ENCODE peak calls at places on chromosomes 13 and 19, in five cellular contexts. V, L, H, J and W are unnamed samples.

GRCh38 chr19:27746691-27747380 is 1466.1 kb downstream of the UQCRFS1 start:
- DNase-seq in V (no peak), L (peak; percentile 12), H (peak; percentile 62), J (peak; percentile 16), W (peak; percentile 17)

GRCh38 chr13:91017031-91017668 is 330.3 kb upstream of the MIR17HG start:
- DNase-seq in V (peak; percentile 34), L (peak; percentile 14), H (no peak), J (peak; percentile 67), W (no peak)

GRCh38 chr13:42048323-42048624 is 174 bp upstream of the DGKH start:
- DNase-seq in V (no peak), L (no peak), H (no peak), J (no peak), W (no peak)

GRCh38 chr19:29587059-29587458 is 19.0 kb upstream of the POP4 start:
- DNase-seq in V (no peak), L (no peak), H (no peak), J (no peak), W (no peak)

GRCh38 chr19:6866646-6867255 is 20.6 kb upstream of the ADGRE1 start:
- DNase-seq in V (no peak), L (no peak), H (no peak), J (no peak), W (no peak)

GRCh38 chr13:110236431-110236830 is 70.5 kb downstream of the COL4A1 start:
- DNase-seq in V (no peak), L (peak; percentile 7), H (no peak), J (no peak), W (no peak)

GRCh38 chr19:10566658-10567410 is 1.0 kb upstream of the KRI1 start:
- DNase-seq in V (no peak), L (no peak), H (no peak), J (peak; percentile 17), W (peak; percentile 42)

GRCh38 chr13:34748078-34748477 is 194.0 kb upstream of the NBEA start:
- DNase-seq in V (no peak), L (no peak), H (no peak), J (peak; percentile 50), W (peak; percentile 77)

GRCh38 chr19:2235026-2235395 is 1.1 kb downstream of the PLEKHJ1 start:
- DNase-seq in V (no peak), L (no peak), H (no peak), J (no peak), W (no peak)

GRCh38 chr19:2237869-2238153 is 1.2 kb downstream of the SF3A2 start:
- DNase-seq in V (no peak), L (no peak), H (no peak), J (no peak), W (no peak)

GRCh38 chr19:2237051-2237868 is 636 bp downstream of the SF3A2 start:
- DNase-seq in V (no peak), L (no peak), H (no peak), J (no peak), W (no peak)

GRCh38 chr19:2235396-2236284 is 489 bp downstream of the PLEKHJ1 start:
- DNase-seq in V (no peak), L (no peak), H (no peak), J (peak; percentile 81), W (no peak)

DNA sequence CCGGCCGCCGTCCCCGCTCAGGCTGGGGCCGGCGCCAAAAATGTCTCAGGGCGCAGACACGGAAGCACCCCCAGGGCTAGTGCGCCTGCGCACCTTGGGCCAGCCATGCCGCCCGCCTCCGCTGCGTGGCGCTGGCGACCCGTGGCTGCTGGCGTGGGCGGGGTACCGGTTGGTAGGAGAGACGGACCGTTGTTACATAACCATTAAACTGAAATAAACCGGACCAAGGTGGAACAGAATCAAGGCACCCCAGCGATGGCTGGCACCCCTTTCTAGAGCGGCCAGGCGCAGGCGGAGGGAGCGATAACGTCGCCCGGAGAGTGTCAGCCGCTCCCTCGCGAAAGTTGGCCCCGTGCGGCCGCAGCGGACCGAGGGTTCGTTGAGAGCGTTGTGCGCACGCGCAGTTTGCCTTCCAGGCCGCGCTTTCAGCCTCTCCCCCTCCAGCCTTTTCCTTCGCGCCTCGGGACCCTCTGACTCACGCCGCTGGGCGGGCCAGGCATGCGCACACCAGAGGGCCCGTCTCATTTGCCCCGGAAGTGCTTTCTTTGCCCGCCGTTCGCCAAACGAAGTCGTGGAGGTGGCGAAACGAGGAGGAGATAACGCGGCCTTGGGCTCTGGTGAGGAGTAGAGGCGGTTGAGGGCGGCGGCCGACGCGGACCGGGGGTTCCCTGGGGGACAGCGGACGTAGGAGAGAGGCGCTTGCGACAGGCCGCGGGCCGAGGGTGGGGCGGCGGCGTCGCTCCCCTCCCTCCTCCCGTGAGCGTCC is at the start of the genes PLEKHJ1 and SF3A2:
- DNase-seq in V (peak; percentile 94), L (peak; percentile 97), H (peak; percentile 99), J (peak; percentile 95), W (peak; percentile 97)
- TF ChIP-seq POLR2A in V (peak; percentile 82), L (peak; percentile 82), H (peak; percentile 81), J (peak; percentile 84), W (peak; percentile 81)

GRCh38 chr19:50931023-50931422 is 19.8 kb upstream of the KLK4 start:
- DNase-seq in V (no peak), L (no peak), H (no peak), J (no peak), W (no peak)

GRCh38 chr19:50933640-50934039 is 19.2 kb downstream of the KLK5 start:
- DNase-seq in V (no peak), L (no peak), H (no peak), J (no peak), W (no peak)

GRCh38 chr19:50932690-50933083 is 20.2 kb downstream of the KLK5 start:
- DNase-seq in V (no peak), L (no peak), H (no peak), J (no peak), W (no peak)

GRCh38 chr19:50928841-50929240 is 17.6 kb upstream of the KLK4 start:
- DNase-seq in V (no peak), L (no peak), H (no peak), J (no peak), W (no peak)

DNA sequence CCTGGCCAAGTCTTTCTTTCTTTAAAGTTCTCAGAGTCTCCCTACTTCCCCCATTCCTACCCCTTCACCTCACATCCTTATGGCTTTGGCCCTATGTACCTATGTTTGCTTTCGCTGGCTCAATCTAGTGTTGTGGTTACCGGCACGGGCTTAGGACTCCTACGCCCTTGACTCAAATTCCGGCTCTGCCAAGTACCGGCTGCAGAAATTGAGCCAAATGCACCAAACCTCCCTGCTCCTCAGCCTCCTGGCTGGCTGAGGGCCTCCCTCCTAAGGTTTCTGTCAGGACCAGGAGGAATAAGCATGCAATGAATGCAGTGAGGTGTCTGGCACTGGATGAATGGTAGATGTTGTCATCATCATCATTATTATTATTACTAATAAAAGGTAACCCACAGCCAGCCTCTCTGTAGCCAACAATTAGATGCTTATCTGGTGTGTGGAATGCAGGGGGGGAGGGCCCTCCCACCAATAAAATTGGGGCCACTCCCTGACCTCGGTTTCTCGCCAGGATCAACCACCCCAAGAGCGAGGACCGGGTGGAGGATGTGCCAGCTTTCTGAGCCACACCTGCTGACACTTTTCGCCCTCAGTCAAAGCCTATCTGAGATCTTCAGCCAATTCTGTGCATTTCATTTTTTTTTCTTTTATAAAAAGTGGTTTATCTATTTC is 20.7 kb downstream of the KLK5 start:
- DNase-seq in V (peak; percentile 93), L (no peak), H (no peak), J (no peak), W (no peak)
- H3K27ac ChIP-seq in V (peak overlapping the region; percentile 78), L (no peak overlapping the region), H (no peak overlapping the region), J (no peak overlapping the region), W (no peak overlapping the region)

GRCh38 chr19:38704488-38705026 is 39.7 kb downstream of the CAPN12 start:
- DNase-seq in V (no peak), L (no peak), H (no peak), J (no peak), W (no peak)

GRCh38 chr19:38705197-38706019 is 38.9 kb downstream of the CAPN12 start:
- DNase-seq in V (no peak), L (no peak), H (no peak), J (no peak), W (no peak)

GRCh38 chr19:38702278-38702677 is 42.0 kb downstream of the CAPN12 start:
- DNase-seq in V (no peak), L (no peak), H (no peak), J (no peak), W (no peak)

GRCh38 chr19:38701455-38702063 is 42.7 kb downstream of the CAPN12 start:
- DNase-seq in V (no peak), L (no peak), H (no peak), J (no peak), W (peak; percentile 57)

GRCh38 chr19:38703509-38703908 is 40.8 kb downstream of the CAPN12 start:
- DNase-seq in V (no peak), L (no peak), H (no peak), J (no peak), W (no peak)
- H3K4me1 ChIP-seq in V (no peaks in the 10 kb centered on the region), L (peaks cover 32% of the 10 kb centered on the region), H (no peaks in the 10 kb centered on the region), J (peaks cover 51% of the 10 kb centered on the region), W (peaks cover 24% of the 10 kb centered on the region)

DNA sequence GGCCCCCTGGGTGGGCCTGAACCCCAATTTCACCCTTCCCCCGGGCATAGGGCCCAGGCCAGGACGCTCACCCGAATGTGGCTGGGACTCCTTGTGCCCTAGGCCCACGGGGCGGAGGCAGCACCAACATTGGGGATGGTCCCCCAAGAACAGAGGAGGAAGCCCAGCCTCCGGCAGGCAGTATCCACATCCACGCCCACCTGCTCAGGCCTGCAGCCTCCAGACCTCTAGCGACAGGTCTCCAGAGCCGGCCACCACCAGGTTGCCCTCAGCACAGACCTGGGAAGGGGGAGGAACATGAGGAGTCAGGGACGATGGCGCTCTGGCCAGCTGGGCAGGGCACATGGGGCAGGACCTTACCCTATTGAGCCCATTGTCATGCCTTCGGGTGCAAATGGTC is 1.2 kb downstream of the GNG14 start:
- DNase-seq in V (no peak), L (no peak), H (no peak), J (no peak), W (no peak)
- TF ChIP-seq POLR2A in V (no peak), L (no peak), H (no peak), J (no peak), W (no peak)

GRCh38 chr19:18744019-18744418 is 47.1 kb downstream of the COMP start:
- DNase-seq in V (no peak), L (no peak), H (no peak), J (no peak), W (peak; percentile 52)

GRCh38 chr19:18742838-18743237 is 48.3 kb downstream of the COMP start:
- DNase-seq in V (no peak), L (no peak), H (no peak), J (no peak), W (no peak)

GRCh38 chr19:18742324-18742723 is 48.8 kb downstream of the COMP start:
- DNase-seq in V (no peak), L (no peak), H (no peak), J (no peak), W (no peak)

GRCh38 chr19:18741566-18742121 is 49.5 kb downstream of the COMP start:
- DNase-seq in V (no peak), L (no peak), H (no peak), J (peak; percentile 91), W (peak; percentile 67)

DNA sequence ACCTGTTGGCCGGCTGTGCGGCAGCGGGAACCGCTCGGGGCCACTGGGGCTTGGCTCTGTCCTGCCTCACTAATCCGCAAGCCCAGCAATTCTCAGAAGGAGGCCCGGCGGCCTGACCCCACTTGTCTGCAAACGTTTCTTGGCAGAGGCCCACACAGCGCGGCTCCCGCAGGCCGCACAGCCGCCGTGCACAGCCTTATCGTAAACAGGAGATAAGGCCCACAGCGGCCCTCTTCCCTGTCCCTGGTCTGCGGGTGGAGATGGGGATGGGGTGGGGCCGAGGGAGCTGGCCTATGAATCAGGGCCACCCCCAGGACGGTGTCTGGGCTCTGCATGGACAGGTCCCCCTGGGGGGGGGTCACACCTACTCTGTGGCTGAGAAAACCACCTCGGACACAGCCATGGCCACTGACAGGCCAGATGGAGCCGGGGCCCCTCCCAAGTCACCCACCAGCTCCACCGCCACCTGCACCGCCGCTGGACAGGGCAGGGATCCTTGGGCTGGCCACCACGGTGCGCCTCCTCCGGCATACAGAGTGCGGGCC is 47.8 kb downstream of the COMP start:
- DNase-seq in V (no peak), L (peak; percentile 54), H (no peak), J (peak; percentile 72), W (peak; percentile 94)
- H3K27ac ChIP-seq in V (no peak overlapping the region), L (no peak overlapping the region), H (no peak overlapping the region), J (peak overlapping the region; percentile 80), W (no peak overlapping the region)